ENCODE peak calls at places on chromosomes 13 and 19, in four cellular contexts. C is HepG2, G is Panc1, P is HCT116. L is an unnamed sample.

GRCh38 chr13:24168980-24169379 is 8.5 kb downstream of the SPATA13 start:
- DNase-seq in G (no peak), P (no peak), C (no peak), L (no peak)

GRCh38 chr19:53132231-53132991 is at the start of gene ZNF415:
- DNase-seq in C (no peak), G (no peak), P (no peak), L (no peak)

GRCh38 chr13:40667622-40667978 is 1.2 kb upstream of the FOXO1 start:
- DNase-seq in P (no peak), C (no peak), G (no peak), L (no peak)

GRCh38 chr13:107554355-107554905 is 660.9 kb downstream of the LIG4 start:
- DNase-seq in P (no peak), C (no peak), G (no peak), L (no peak)

GRCh38 chr19:33462112-33462726 is 59.4 kb downstream of the PEPD start:
- DNase-seq in C (no peak), G (no peak), P (no peak), L (no peak)

GRCh38 chr19:22545751-22546150 is 88.4 kb upstream of the ZNF492 start:
- DNase-seq in C (peak), G (no peak), P (peak), L (peak)

GRCh38 chr19:28394705-28395104 is 818.2 kb downstream of the UQCRFS1 start:
- DNase-seq in P (no peak), C (no peak), G (no peak), L (no peak)

GRCh38 chr19:30402790-30403189 is 30.6 kb downstream of the ZNF536 start:
- DNase-seq in G (no peak), P (no peak), C (no peak), L (no peak)

GRCh38 chr13:41905600-41906254 is 55.2 kb downstream of the VWA8 start:
- DNase-seq in C (peak), P (peak), G (peak), L (peak)

GRCh38 chr13:112118451-112119064 is 51.6 kb downstream of the SOX1 start:
- DNase-seq in C (no peak), G (no peak), P (no peak), L (no peak)

GRCh38 chr19:49847731-49848696 is 2.9 kb upstream of the PTOV1 start:
- DNase-seq in C (no peak), P (peak), G (no peak), L (peak)

GRCh38 chr19:58009666-58010301 is 7.2 kb upstream of the ZNF606 start:
- DNase-seq in P (no peak), C (no peak), G (no peak), L (peak)

GRCh38 chr19:41785653-41786052 is 10.7 kb upstream of the CEACAM3 start:
- DNase-seq in G (no peak), P (peak), C (peak), L (peak)

GRCh38 chr19:28021316-28022185 is 1191.4 kb downstream of the UQCRFS1 start:
- DNase-seq in C (no peak), P (no peak), G (no peak), L (no peak)

GRCh38 chr19:35907377-35907745 is 734 bp downstream of the TYROBP start:
- DNase-seq in P (no peak), G (no peak), C (no peak), L (no peak)

GRCh38 chr13:24215732-24216131 is 55.2 kb downstream of the SPATA13 start:
- DNase-seq in G (no peak), C (no peak), P (no peak), L (no peak)

DNA sequence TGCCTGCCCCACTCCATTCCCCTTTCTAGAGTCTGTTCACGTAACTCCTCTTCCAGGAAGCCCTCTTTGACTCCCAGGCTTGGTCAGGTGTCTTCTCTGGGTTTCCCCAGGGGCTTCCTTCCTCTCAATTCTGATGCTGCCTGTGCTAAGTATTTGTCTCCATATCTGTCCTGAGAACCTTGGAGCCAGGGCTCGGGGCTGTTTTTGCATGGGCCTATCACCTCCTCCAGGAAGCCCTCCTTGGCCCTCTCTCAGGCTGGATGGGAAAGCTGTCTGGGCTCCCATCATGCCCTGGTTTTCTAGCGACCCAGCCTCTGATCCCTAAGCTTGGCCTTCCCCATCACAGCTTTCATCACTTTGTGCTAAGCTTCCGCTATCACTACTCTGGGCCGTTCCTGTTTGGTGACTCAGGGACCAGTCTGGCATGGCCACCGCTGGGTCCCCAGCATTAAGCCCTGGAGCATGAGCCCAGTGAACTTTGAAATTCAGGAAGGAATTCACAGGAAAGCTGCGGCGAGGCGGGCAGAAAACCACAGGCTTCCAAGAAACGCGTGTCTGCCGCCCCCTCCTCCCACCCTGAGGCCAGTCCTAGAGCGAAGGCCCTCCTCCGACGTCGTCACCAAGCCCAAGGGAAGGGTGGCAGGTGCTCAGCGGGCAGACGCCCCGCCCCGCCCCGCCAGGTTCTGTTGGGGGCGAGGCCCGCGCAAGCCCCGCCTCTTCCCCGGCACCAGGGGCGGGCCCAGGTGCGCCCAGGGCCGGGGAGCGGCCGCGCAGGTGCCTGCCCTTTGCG is 482 bp upstream of the SPINT2 start:
- DNase-seq in P (peak), G (no peak), C (peak), L (peak)
- TF ChIP-seq TCF7L2 in P (no peak), G (no peak), C (no peak), L (no peak)

GRCh38 chr19:45245826-45246225 is 619 bp upstream of the EXOC3L2 start:
- DNase-seq in C (no peak), G (no peak), P (no peak), L (no peak)
- TF ChIP-seq TCF7L2 in C (no peak), G (no peak), P (no peak), L (no peak)

DNA sequence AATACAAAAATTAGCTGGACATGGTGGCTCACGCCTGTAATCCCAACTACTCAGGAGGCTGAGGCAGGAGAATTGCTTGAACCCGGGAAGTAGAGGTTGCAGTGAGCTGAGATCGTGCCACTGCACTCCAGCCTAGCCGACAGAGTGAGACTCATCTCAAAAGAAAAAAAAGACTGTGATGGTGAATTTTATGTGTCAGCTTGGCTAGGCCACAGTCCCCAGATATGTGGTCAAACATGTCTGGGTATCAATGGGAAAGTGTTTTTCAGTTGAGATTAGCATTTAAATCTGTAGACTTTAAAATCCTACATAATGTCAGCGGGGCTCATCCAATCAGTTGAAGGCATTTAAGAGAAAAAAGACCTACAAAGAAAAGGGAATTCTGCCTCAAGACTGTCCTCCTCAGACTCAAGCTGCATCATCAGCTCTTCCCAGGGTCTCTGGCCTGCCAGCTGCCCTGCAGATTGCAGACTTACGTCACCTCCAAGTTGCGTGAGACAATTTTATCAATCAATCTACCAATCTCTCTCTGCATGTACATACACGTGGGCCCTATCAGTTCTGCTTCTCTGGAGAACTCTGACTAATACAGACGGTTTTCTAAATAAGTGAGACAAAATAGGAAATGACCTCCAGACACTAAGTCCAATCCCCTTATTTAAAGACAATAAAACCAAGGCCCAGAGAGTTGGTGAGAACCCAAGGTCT is 99.3 kb downstream of the ABCC4 start:
- DNase-seq in P (no peak), G (no peak), C (no peak), L (no peak)
- TF ChIP-seq TCF7L2 in P (no peak), G (no peak), C (no peak), L (no peak)

GRCh38 chr13:70708744-70709143 is 600.5 kb upstream of the KLHL1 start:
- DNase-seq in G (no peak), C (no peak), P (no peak), L (no peak)

GRCh38 chr13:70703755-70704154 is 595.5 kb upstream of the KLHL1 start:
- DNase-seq in P (no peak), C (no peak), G (no peak), L (no peak)
- TF ChIP-seq TCF7L2 in P (no peak), C (no peak), G (no peak), L (no peak)

DNA sequence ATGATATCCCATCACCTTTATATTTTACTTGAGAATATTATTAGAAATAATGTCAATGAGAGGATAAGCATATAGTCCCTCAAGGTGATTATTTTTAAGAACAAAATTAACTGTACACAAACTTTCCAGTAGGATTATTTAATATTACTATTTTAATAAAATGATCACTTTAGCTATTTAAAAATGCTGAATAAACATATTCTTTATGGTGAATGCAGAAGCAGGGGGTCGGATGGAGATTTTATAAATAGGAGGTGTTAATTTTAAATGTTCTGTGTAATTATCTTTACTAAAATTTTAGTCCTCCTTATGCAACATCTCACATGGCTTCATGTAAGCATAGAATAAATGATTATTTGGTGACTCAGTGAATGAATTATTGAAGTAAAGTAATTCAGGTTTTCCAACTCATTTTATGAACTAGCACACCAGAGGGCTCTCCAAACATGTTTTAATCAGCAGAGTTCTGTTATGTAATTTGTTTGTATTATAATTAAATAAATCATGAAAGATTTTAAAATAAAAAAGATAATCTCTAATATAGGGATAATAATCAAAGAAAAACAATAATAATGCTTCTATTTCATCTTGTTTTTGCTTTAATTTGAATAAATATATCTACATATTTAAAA is 1635.2 kb downstream of the EFNB2 start:
- DNase-seq in G (no peak), C (no peak), P (no peak), L (no peak)
- TF ChIP-seq TCF7L2 in G (no peak), C (no peak), P (no peak), L (no peak)